ENCODE peak calls at places on chromosomes 3 and 15, in five cellular contexts. One of them, this sample, is unnamed.

GRCh38 chr3:152236741-152237140 is 32.0 kb upstream of the MBNL1 start:
- DNase-seq in HFFc6: peak
- DNase-seq in body of pancreas: no peak
- DNase-seq in neural progenitor cell: no peak
- DNase-seq in breast epithelium: no peak
- DNase-seq in this sample: no peak

GRCh38 chr3:21752749-21753347 is 1.8 kb upstream of the ZNF385D start:
- DNase-seq in body of pancreas: peak
- DNase-seq in HFFc6: peak
- DNase-seq in neural progenitor cell: peak
- DNase-seq in breast epithelium: no peak
- DNase-seq in this sample: no peak

GRCh38 chr3:72924055-72924454 is 36.2 kb downstream of the GXYLT2 start:
- DNase-seq in body of pancreas: no peak
- DNase-seq in HFFc6: no peak
- DNase-seq in neural progenitor cell: peak
- DNase-seq in breast epithelium: no peak
- DNase-seq in this sample: peak

GRCh38 chr3:59192473-59192872 is 142.6 kb upstream of the CFAP20DC start:
- DNase-seq in breast epithelium: no peak
- DNase-seq in HFFc6: peak
- DNase-seq in body of pancreas: no peak
- DNase-seq in neural progenitor cell: no peak
- DNase-seq in this sample: no peak

GRCh38 chr15:50718700-50719125 is 32.1 kb upstream of the TRPM7 start:
- DNase-seq in neural progenitor cell: no peak
- DNase-seq in breast epithelium: no peak
- DNase-seq in body of pancreas: no peak
- DNase-seq in HFFc6: no peak
- DNase-seq in this sample: no peak

GRCh38 chr3:49785565-49786356 is 581 bp downstream of the IP6K1 start:
- DNase-seq in breast epithelium: peak
- DNase-seq in neural progenitor cell: no peak
- DNase-seq in HFFc6: peak
- DNase-seq in body of pancreas: peak
- DNase-seq in this sample: no peak

GRCh38 chr3:129422897-129423296 is 5.5 kb downstream of the EFCAB12 start:
- DNase-seq in breast epithelium: no peak
- DNase-seq in neural progenitor cell: no peak
- DNase-seq in body of pancreas: no peak
- DNase-seq in HFFc6: no peak
- DNase-seq in this sample: no peak

GRCh38 chr15:70376929-70377691 is 279.4 kb upstream of the TLE3 start:
- DNase-seq in HFFc6: peak
- DNase-seq in body of pancreas: peak
- DNase-seq in breast epithelium: peak
- DNase-seq in neural progenitor cell: peak
- DNase-seq in this sample: peak

GRCh38 chr3:171001957-171002694 is 24.4 kb downstream of the SLC2A2 start:
- DNase-seq in neural progenitor cell: no peak
- DNase-seq in body of pancreas: peak
- DNase-seq in breast epithelium: no peak
- DNase-seq in HFFc6: peak
- DNase-seq in this sample: no peak

GRCh38 chr3:55434789-55435188 is 52.3 kb downstream of the WNT5A start:
- DNase-seq in breast epithelium: no peak
- DNase-seq in body of pancreas: peak
- DNase-seq in neural progenitor cell: peak
- DNase-seq in HFFc6: peak
- DNase-seq in this sample: peak

GRCh38 chr15:78685157-78685830 is 44.3 kb upstream of the CHRNB4 start:
- DNase-seq in breast epithelium: no peak
- DNase-seq in HFFc6: no peak
- DNase-seq in body of pancreas: no peak
- DNase-seq in neural progenitor cell: no peak
- DNase-seq in this sample: no peak

GRCh38 chr15:64897345-64897985 is 14.2 kb upstream of the ANKDD1A start:
- DNase-seq in neural progenitor cell: no peak
- DNase-seq in HFFc6: peak
- DNase-seq in breast epithelium: no peak
- DNase-seq in body of pancreas: peak
- DNase-seq in this sample: no peak

GRCh38 chr3:57094606-57095005 is 34.1 kb downstream of the SPATA12 start:
- DNase-seq in HFFc6: no peak
- DNase-seq in body of pancreas: no peak
- DNase-seq in breast epithelium: no peak
- DNase-seq in neural progenitor cell: no peak
- DNase-seq in this sample: no peak

GRCh38 chr3:5376761-5377160 is 189.3 kb downstream of the EDEM1 start:
- DNase-seq in HFFc6: no peak
- DNase-seq in neural progenitor cell: peak
- DNase-seq in body of pancreas: peak
- DNase-seq in breast epithelium: no peak
- DNase-seq in this sample: peak

GRCh38 chr3:3191675-3192480 is 12.4 kb upstream of the CRBN start:
- DNase-seq in neural progenitor cell: no peak
- DNase-seq in breast epithelium: no peak
- DNase-seq in body of pancreas: no peak
- DNase-seq in HFFc6: no peak
- DNase-seq in this sample: no peak

GRCh38 chr3:177731644-177732268 is 534.5 kb upstream of the TBL1XR1 start:
- DNase-seq in body of pancreas: no peak
- DNase-seq in neural progenitor cell: no peak
- DNase-seq in HFFc6: peak
- DNase-seq in breast epithelium: no peak
- DNase-seq in this sample: no peak

GRCh38 chr3:113035387-113035982 is 44.7 kb downstream of the GTPBP8 start:
- DNase-seq in breast epithelium: no peak
- DNase-seq in body of pancreas: peak
- DNase-seq in HFFc6: peak
- DNase-seq in neural progenitor cell: peak
- DNase-seq in this sample: peak

GRCh38 chr3:24100694-24101402 is 155.8 kb downstream of the NR1D2 start:
- DNase-seq in body of pancreas: peak
- DNase-seq in HFFc6: no peak
- DNase-seq in neural progenitor cell: no peak
- DNase-seq in breast epithelium: no peak
- DNase-seq in this sample: no peak

GRCh38 chr3:149965278-149965677 is 5.4 kb downstream of the PFN2 start:
- DNase-seq in HFFc6: no peak
- DNase-seq in neural progenitor cell: no peak
- DNase-seq in breast epithelium: no peak
- DNase-seq in body of pancreas: no peak
- DNase-seq in this sample: no peak

GRCh38 chr15:60729850-60730458 is 251.0 kb upstream of the ICE2 start:
- DNase-seq in body of pancreas: no peak
- DNase-seq in neural progenitor cell: no peak
- DNase-seq in breast epithelium: no peak
- DNase-seq in HFFc6: no peak
- DNase-seq in this sample: no peak

GRCh38 chr3:125594581-125595011 is 701 bp downstream of the OSBPL11 start:
- DNase-seq in body of pancreas: peak
- DNase-seq in HFFc6: peak
- DNase-seq in neural progenitor cell: peak
- DNase-seq in breast epithelium: no peak
- DNase-seq in this sample: no peak

GRCh38 chr15:40420793-40421192 is 15.2 kb downstream of the IVD start:
- DNase-seq in breast epithelium: peak
- DNase-seq in body of pancreas: peak
- DNase-seq in HFFc6: no peak
- DNase-seq in neural progenitor cell: no peak
- DNase-seq in this sample: peak

GRCh38 chr3:107241217-107241616 is 136.0 kb upstream of the CCDC54 start:
- DNase-seq in HFFc6: no peak
- DNase-seq in breast epithelium: peak
- DNase-seq in body of pancreas: peak
- DNase-seq in neural progenitor cell: peak
- DNase-seq in this sample: peak

GRCh38 chr15:78284758-78285157 is 14.7 kb downstream of the SKIC8 start:
- DNase-seq in HFFc6: no peak
- DNase-seq in breast epithelium: no peak
- DNase-seq in neural progenitor cell: peak
- DNase-seq in body of pancreas: no peak
- DNase-seq in this sample: no peak

GRCh38 chr3:19149388-19149787 is 1.1 kb downstream of the KCNH8 start:
- DNase-seq in breast epithelium: no peak
- DNase-seq in body of pancreas: no peak
- DNase-seq in neural progenitor cell: peak
- DNase-seq in HFFc6: no peak
- DNase-seq in this sample: peak

GRCh38 chr3:28935141-28935540 is 345.7 kb upstream of the RBMS3 start:
- DNase-seq in neural progenitor cell: no peak
- DNase-seq in HFFc6: no peak
- DNase-seq in body of pancreas: no peak
- DNase-seq in breast epithelium: no peak
- DNase-seq in this sample: no peak

GRCh38 chr15:99104788-99105515 is at the start of gene SYNM:
- DNase-seq in body of pancreas: peak
- DNase-seq in HFFc6: peak
- DNase-seq in breast epithelium: peak
- DNase-seq in neural progenitor cell: peak
- DNase-seq in this sample: peak

GRCh38 chr15:70033529-70034140 is 64.1 kb downstream of the TLE3 start:
- DNase-seq in breast epithelium: no peak
- DNase-seq in HFFc6: peak
- DNase-seq in body of pancreas: no peak
- DNase-seq in neural progenitor cell: peak
- DNase-seq in this sample: no peak

GRCh38 chr3:52428151-52429005 is 16.5 kb downstream of the SEMA3G start:
- DNase-seq in neural progenitor cell: peak
- DNase-seq in breast epithelium: peak
- DNase-seq in HFFc6: peak
- DNase-seq in body of pancreas: peak
- DNase-seq in this sample: peak

GRCh38 chr3:195025881-195026200 is 245.1 kb downstream of the XXYLT1 start:
- DNase-seq in body of pancreas: no peak
- DNase-seq in breast epithelium: no peak
- DNase-seq in HFFc6: no peak
- DNase-seq in neural progenitor cell: no peak
- DNase-seq in this sample: no peak

GRCh38 chr15:77239892-77240608 is 169.1 kb upstream of the TSPAN3 start:
- DNase-seq in HFFc6: peak
- DNase-seq in body of pancreas: no peak
- DNase-seq in breast epithelium: no peak
- DNase-seq in neural progenitor cell: no peak
- DNase-seq in this sample: no peak

GRCh38 chr3:133663569-133664313 is 2.0 kb upstream of the TOPBP1 start:
- DNase-seq in body of pancreas: peak
- DNase-seq in neural progenitor cell: peak
- DNase-seq in breast epithelium: no peak
- DNase-seq in HFFc6: peak
- DNase-seq in this sample: peak
- TF ChIP-seq CTCF in body of pancreas: peak
- TF ChIP-seq CTCF in neural progenitor cell: peak
- TF ChIP-seq CTCF in breast epithelium: peak
- TF ChIP-seq CTCF in HFFc6: peak
- TF ChIP-seq CTCF in this sample: peak

DNA sequence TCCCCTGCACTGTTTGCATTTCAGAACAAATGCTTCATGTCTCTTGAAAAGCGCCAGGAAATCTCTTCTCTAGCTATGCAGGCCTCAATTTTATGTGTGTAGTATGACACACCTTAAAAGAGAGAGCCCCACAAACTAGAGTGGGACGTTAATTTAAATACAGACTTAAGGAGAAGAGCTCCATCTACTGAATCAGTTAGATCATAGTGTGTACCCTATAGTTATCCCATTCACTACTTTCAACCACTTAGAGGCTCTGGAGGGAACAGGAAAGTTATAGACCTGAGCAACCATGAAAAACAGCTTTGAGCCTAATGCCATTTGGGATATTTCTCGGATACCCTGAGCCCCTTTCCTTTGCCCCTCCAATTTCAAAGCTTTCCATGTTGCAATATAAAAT is 153.7 kb downstream of the TIGIT start:
- DNase-seq in breast epithelium: no peak
- DNase-seq in neural progenitor cell: no peak
- DNase-seq in HFFc6: no peak
- DNase-seq in body of pancreas: no peak
- DNase-seq in this sample: no peak
- TF ChIP-seq CTCF in breast epithelium: no peak
- TF ChIP-seq CTCF in neural progenitor cell: no peak
- TF ChIP-seq CTCF in HFFc6: no peak
- TF ChIP-seq CTCF in body of pancreas: no peak
- TF ChIP-seq CTCF in this sample: no peak

GRCh38 chr3:123119802-123120201 is 53.0 kb downstream of the PDIA5 start:
- DNase-seq in breast epithelium: no peak
- DNase-seq in HFFc6: no peak
- DNase-seq in body of pancreas: no peak
- DNase-seq in neural progenitor cell: no peak
- DNase-seq in this sample: no peak
- TF ChIP-seq CTCF in breast epithelium: no peak
- TF ChIP-seq CTCF in HFFc6: no peak
- TF ChIP-seq CTCF in body of pancreas: no peak
- TF ChIP-seq CTCF in neural progenitor cell: no peak
- TF ChIP-seq CTCF in this sample: no peak

GRCh38 chr3:190865419-190865818 is 2.9 kb upstream of the GMNC start:
- DNase-seq in HFFc6: no peak
- DNase-seq in body of pancreas: no peak
- DNase-seq in neural progenitor cell: no peak
- DNase-seq in breast epithelium: no peak
- DNase-seq in this sample: no peak

GRCh38 chr3:190863119-190863465 is 598 bp upstream of the GMNC start:
- DNase-seq in neural progenitor cell: no peak
- DNase-seq in breast epithelium: no peak
- DNase-seq in HFFc6: no peak
- DNase-seq in body of pancreas: no peak
- DNase-seq in this sample: no peak

GRCh38 chr3:190864002-190864401 is 1.5 kb upstream of the GMNC start:
- DNase-seq in HFFc6: no peak
- DNase-seq in neural progenitor cell: no peak
- DNase-seq in body of pancreas: no peak
- DNase-seq in breast epithelium: no peak
- DNase-seq in this sample: no peak

GRCh38 chr3:190862209-190863118 is at the start of gene GMNC:
- DNase-seq in HFFc6: peak
- DNase-seq in body of pancreas: peak
- DNase-seq in neural progenitor cell: peak
- DNase-seq in breast epithelium: peak
- DNase-seq in this sample: peak

DNA sequence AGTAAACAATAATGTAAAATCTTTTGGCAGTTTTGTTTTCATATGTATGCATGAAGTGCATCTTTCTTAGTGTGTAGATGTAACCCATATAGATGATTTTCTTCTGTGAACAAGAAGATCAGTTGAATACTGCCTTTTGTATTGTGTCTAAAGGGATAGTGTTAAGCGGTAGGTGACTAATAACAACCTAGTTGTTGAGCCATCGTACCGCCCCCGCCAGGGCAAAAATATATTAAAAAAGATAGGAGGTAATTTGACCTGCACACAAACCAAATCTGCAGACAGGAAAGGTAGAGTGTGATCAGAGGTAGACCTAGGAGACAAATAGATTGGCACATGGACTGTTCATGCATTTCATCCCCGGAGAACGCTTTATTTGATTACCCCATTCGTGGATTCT is 3.3 kb upstream of the GMNC start:
- DNase-seq in neural progenitor cell: no peak
- DNase-seq in HFFc6: no peak
- DNase-seq in body of pancreas: peak
- DNase-seq in breast epithelium: no peak
- DNase-seq in this sample: no peak
- TF ChIP-seq CTCF in neural progenitor cell: peak
- TF ChIP-seq CTCF in HFFc6: peak
- TF ChIP-seq CTCF in body of pancreas: no peak
- TF ChIP-seq CTCF in breast epithelium: no peak
- TF ChIP-seq CTCF in this sample: peak

This sample was measured in H9.